ENCODE peak calls at places on chromosomes 4 and X, in six cellular contexts. E is GM23338, M is HCT116, K is cardiac muscle cell, Y is heart right ventricle, W is PC-9. B is an unnamed sample.

GRCh38 chr4:5790546-5790857 is 79.5 kb downstream of the EVC start:
- DNase-seq in M (no peak), Y (no peak), K (no peak), W (no peak), E (no peak), B (no peak)

GRCh38 chr4:62709618-62710252 is 1509.6 kb downstream of the ADGRL3 start:
- DNase-seq in K (peak; percentile 35), M (no peak), Y (no peak), E (peak; percentile 67), W (no peak), B (no peak)

GRCh38 chrX:41781500-41781899 is 57.5 kb downstream of the GPR82 start:
- DNase-seq in K (peak; percentile 49), E (peak; percentile 62), W (no peak), M (peak; percentile 31), Y (no peak), B (no peak)

GRCh38 chr4:22485751-22486150 is 30.1 kb downstream of the ADGRA3 start:
- DNase-seq in W (no peak), Y (no peak), M (no peak), E (no peak), K (peak; percentile 80), B (no peak)

GRCh38 chr4:94577136-94577535 is 125.4 kb downstream of the PDLIM5 start:
- DNase-seq in E (peak; percentile 78), W (no peak), M (no peak), Y (no peak), K (peak; percentile 85), B (no peak)

GRCh38 chrX:72255445-72255844 is 16.6 kb upstream of the ERCC6L start:
- DNase-seq in E (peak; percentile 56), W (no peak), K (no peak), Y (no peak), M (no peak), B (no peak)

GRCh38 chr4:184838249-184839074 is 12.7 kb upstream of the ACSL1 start:
- DNase-seq in Y (no peak), M (no peak), K (no peak), W (no peak), E (no peak), B (no peak)

GRCh38 chr4:76072760-76073159 is 1.7 kb upstream of the ART3 start:
- DNase-seq in Y (no peak), W (no peak), E (peak; percentile 87), M (no peak), K (no peak), B (no peak)

GRCh38 chr4:130510661-130511060 is 1414.7 kb downstream of the C4orf33 start:
- DNase-seq in M (no peak), E (no peak), W (no peak), K (no peak), Y (no peak), B (no peak)

GRCh38 chrX:76555816-76556215 is 128.3 kb downstream of the MAGEE1 start:
- DNase-seq in K (peak; percentile 20), M (peak; percentile 33), E (peak; percentile 70), W (peak; percentile 4), Y (no peak), B (no peak)
- TF ChIP-seq CTCF in K (no peak), M (peak; percentile 10), E (peak; percentile 53), W (peak; percentile 61), Y (no peak), B (no peak)

DNA sequence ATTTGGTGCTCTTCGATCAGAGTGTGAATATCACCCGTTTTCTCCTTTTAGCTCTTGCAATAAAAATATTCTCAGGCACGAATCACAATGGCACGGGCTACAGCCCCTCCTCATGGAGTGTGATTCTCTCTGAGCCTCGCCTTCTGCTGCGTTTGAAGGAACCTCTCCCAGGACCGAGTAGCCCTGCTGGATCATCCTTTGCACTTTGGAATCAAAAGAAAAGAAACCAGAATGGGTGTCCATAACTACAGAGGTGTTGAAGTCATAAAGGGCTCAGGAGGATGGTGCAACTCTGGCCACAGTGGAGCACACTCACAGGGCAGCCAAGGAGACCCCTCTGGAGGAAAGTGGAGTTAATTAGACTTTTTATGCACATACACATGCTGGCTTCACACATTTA is 19.2 kb downstream of the MAML3 start:
- DNase-seq in K (no peak), E (no peak), M (no peak), Y (no peak), W (no peak), B (no peak)
- TF ChIP-seq CTCF in K (no peak), E (no peak), M (no peak), Y (no peak), W (no peak), B (no peak)

GRCh38 chrX:17813277-17813676 is 47.8 kb downstream of the RAI2 start:
- DNase-seq in E (no peak), Y (no peak), W (no peak), M (no peak), K (no peak), B (no peak)

GRCh38 chrX:17809984-17810383 is 51.1 kb downstream of the RAI2 start:
- DNase-seq in E (no peak), K (no peak), W (no peak), M (no peak), Y (no peak), B (no peak)

GRCh38 chrX:17814059-17814458 is 47.0 kb downstream of the RAI2 start:
- DNase-seq in Y (no peak), W (no peak), K (no peak), E (no peak), M (no peak), B (no peak)

GRCh38 chrX:17814557-17814956 is 46.5 kb downstream of the RAI2 start:
- DNase-seq in E (no peak), W (no peak), M (no peak), Y (no peak), K (peak; percentile 2), B (no peak)

GRCh38 chrX:17812763-17813162 is 48.3 kb downstream of the RAI2 start:
- DNase-seq in Y (no peak), E (peak; percentile 39), W (no peak), M (no peak), K (peak; percentile 7), B (no peak)
- TF ChIP-seq CTCF in Y (peak; percentile 39), E (peak; percentile 69), W (peak; percentile 48), M (peak; percentile 31), K (peak; percentile 47), B (peak; percentile 49)

GRCh38 chr4:102826890-102827673 is at the start of gene UBE2D3:
- DNase-seq in K (peak; percentile 99), M (peak; percentile 92), Y (peak; percentile 94), W (peak; percentile 85), E (peak; percentile 90), B (peak; percentile 96)
- TF ChIP-seq CTCF in K (peak; percentile 25), M (no peak), Y (no peak), W (no peak), E (no peak), B (no peak)

DNA sequence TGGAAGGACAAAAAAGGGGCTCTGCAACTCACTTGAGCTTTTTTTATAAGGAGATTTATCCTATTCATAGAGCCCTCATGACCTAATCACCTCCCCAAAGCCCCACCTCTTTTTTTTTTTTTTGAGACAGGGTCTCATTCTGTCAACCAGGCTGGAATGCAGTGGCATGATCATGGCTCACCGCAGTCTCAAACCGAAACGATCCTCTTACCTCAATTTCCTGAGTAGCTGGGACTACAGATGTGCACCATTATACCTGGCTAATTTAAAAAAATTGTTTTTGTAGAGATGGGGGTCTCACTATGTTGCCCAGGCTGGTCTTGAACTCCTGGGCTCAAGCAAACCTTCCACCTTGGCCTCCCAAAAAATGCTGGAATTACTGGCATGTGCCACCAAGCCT is 61.6 kb upstream of the PDGFRA start:
- DNase-seq in E (no peak), W (no peak), M (no peak), Y (no peak), K (no peak), B (no peak)
- TF ChIP-seq CTCF in E (no peak), W (no peak), M (no peak), Y (no peak), K (no peak), B (no peak)

GRCh38 chrX:111585337-111585736 is 73.9 kb downstream of the SERTM2 start:
- DNase-seq in E (peak; percentile 5), M (no peak), K (no peak), Y (no peak), W (no peak), B (no peak)
- TF ChIP-seq CTCF in E (no peak), M (no peak), K (no peak), Y (no peak), W (no peak), B (no peak)

GRCh38 chr4:88526221-88526815 is 2.7 kb upstream of the PYURF start:
- DNase-seq in K (no peak), E (peak; percentile 42), M (no peak), Y (no peak), W (peak; percentile 8), B (no peak)
- TF ChIP-seq CTCF in K (no peak), E (peak; percentile 42), M (peak; percentile 37), Y (no peak), W (peak; percentile 41), B (no peak)

DNA sequence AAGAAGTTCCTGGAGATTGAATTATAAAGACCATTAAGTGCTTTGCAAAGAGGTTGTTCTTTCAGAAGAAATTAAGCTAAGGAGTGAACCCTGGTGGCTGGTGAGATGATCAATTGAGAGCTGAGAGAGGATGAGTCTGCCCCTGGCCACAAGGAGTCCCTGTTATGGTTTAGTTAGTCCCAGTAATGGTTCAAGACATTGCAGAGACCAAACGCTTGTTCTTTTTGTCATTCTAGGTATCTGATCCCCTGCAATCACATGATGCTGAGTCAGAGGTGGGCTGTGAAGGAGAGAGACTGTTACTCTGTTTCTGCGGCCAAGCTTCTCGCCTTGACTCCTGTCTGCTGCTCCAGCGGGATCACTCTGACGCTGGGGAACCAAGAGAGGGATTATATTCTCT is 114.5 kb downstream of the GATB start:
- DNase-seq in K (no peak), E (peak; percentile 51), Y (no peak), W (no peak), M (no peak), B (no peak)
- TF ChIP-seq CTCF in K (peak; percentile 5), E (peak; percentile 38), Y (no peak), W (no peak), M (no peak), B (no peak)

DNA sequence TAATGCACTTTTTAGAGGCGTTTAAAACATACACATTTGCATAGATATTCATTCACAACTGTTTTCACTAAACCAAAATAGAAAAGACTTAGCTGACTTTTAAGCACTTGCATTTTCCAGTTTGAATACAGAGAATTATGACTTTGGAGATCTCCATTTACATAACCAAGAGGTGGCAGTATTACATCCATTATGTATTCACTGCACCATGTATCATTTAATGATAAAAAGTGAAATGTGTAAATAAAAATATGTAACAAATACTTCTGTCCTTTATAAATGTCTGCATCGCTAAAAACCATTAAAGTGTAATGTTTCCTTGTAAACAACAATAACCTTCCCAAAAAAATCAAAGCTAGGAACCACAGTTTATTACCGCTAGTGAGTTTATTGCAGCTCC is 413.2 kb downstream of the FGF13 start:
- DNase-seq in M (no peak), Y (no peak), W (no peak), K (no peak), E (no peak), B (no peak)
- TF ChIP-seq CTCF in M (no peak), Y (no peak), W (peak; percentile 45), K (no peak), E (no peak), B (no peak)